ENCODE peak calls at places on chromosomes 5 and 9, in six cellular contexts. D is OCI-LY7, X is neural progenitor cell, T is K562, E is GM23338, Y is keratinocyte. S is an unnamed sample.

GRCh38 chr5:165502893-165503696 is 1997.7 kb downstream of the MAT2B start:
- DNase-seq in Y (no peak), X (no peak), D (no peak), T (no peak), E (no peak), S (no peak)

GRCh38 chr5:97657239-97657638 is 474.2 kb upstream of the RIOK2 start:
- DNase-seq in E (no peak), D (no peak), X (no peak), Y (no peak), T (no peak), S (no peak)

GRCh38 chr9:84832453-84832852 is 162.9 kb downstream of the NTRK2 start:
- DNase-seq in X (no peak), Y (no peak), D (no peak), T (no peak), E (no peak), S (no peak)

GRCh38 chr5:100668511-100668910 is 133.3 kb downstream of the FAM174A start:
- DNase-seq in T (no peak), X (no peak), D (no peak), E (no peak), Y (no peak), S (no peak)

GRCh38 chr5:63794979-63795378 is 167.3 kb downstream of the HTR1A start:
- DNase-seq in E (no peak), X (no peak), T (no peak), Y (no peak), D (no peak), S (no peak)

GRCh38 chr5:111223086-111223789 is 946 bp upstream of the CAMK4 start:
- DNase-seq in E (no peak), D (no peak), T (no peak), X (no peak), Y (no peak), S (no peak)

GRCh38 chr9:136055715-136056545 is 39.2 kb downstream of the NACC2 start:
- DNase-seq in Y (no peak), E (peak), X (no peak), T (no peak), D (no peak), S (no peak)

GRCh38 chr5:134552301-134552700 is 26.8 kb downstream of the JADE2 start:
- DNase-seq in D (no peak), T (no peak), E (no peak), X (no peak), Y (no peak), S (no peak)

GRCh38 chr9:118962426-118962825 is 406.8 kb downstream of the BRINP1 start:
- DNase-seq in D (no peak), X (no peak), Y (no peak), T (no peak), E (no peak), S (no peak)

GRCh38 chr5:39080597-39081204 is 6.5 kb upstream of the RICTOR start:
- DNase-seq in Y (no peak), D (peak), T (peak), E (peak), X (peak), S (peak)

GRCh38 chr5:81787843-81788242 is 36.9 kb upstream of the SSBP2 start:
- DNase-seq in X (peak), T (no peak), D (peak), E (peak), Y (no peak), S (peak)

GRCh38 chr5:76250463-76250862 is 152.6 kb upstream of the IQGAP2 start:
- DNase-seq in D (no peak), Y (no peak), X (no peak), E (no peak), T (no peak), S (no peak)

GRCh38 chr5:163941068-163941467 is 435.6 kb downstream of the MAT2B start:
- DNase-seq in X (no peak), E (no peak), D (no peak), T (no peak), Y (no peak), S (no peak)

GRCh38 chr5:1348986-1349245 is 4.0 kb upstream of the CLPTM1L start:
- DNase-seq in T (no peak), D (peak), Y (no peak), X (no peak), E (peak), S (no peak)

GRCh38 chr9:132584616-132585560 is 2.5 kb downstream of the BARHL1 start:
- DNase-seq in E (peak), T (no peak), D (no peak), X (peak), Y (no peak), S (no peak)

GRCh38 chr5:176184608-176185132 is 53.6 kb upstream of the SIMC1 start:
- DNase-seq in X (no peak), T (no peak), E (no peak), D (no peak), Y (no peak), S (no peak)

GRCh38 chr5:132023258-132024116 is 12.0 kb upstream of the ACSL6 start:
- DNase-seq in D (no peak), X (no peak), Y (no peak), T (no peak), E (no peak), S (no peak)

GRCh38 chr9:76620586-76620985 is 143.7 kb upstream of the PCA3 start:
- DNase-seq in X (no peak), D (no peak), T (no peak), Y (no peak), E (no peak), S (no peak)

GRCh38 chr5:134103998-134104612 is 10.4 kb upstream of the TCF7 start:
- DNase-seq in X (no peak), D (no peak), Y (no peak), T (no peak), E (no peak), S (no peak)

GRCh38 chr5:39270172-39270848 is 50.9 kb upstream of the FYB1 start:
- DNase-seq in T (no peak), X (no peak), Y (no peak), E (no peak), D (no peak), S (no peak)

GRCh38 chr5:120452471-120452870 is 11.6 kb upstream of the PRR16 start:
- DNase-seq in E (no peak), T (no peak), X (no peak), D (no peak), Y (no peak), S (no peak)

GRCh38 chr5:41870621-41871048 is 410 bp upstream of the OXCT1 start:
- DNase-seq in T (no peak), X (no peak), D (no peak), E (no peak), Y (no peak), S (no peak)

GRCh38 chr9:133534346-133535284 is at the start of gene ADAMTSL2:
- DNase-seq in X (peak), T (no peak), E (peak), D (no peak), Y (no peak), S (peak)

GRCh38 chr5:113435571-113435970 is 782 bp upstream of the TSSK1B start:
- DNase-seq in T (no peak), E (no peak), Y (no peak), D (no peak), X (no peak), S (no peak)

GRCh38 chr9:91896513-91897121 is 53.4 kb downstream of the ROR2 start:
- DNase-seq in Y (no peak), T (peak), E (no peak), D (no peak), X (peak), S (no peak)

GRCh38 chr9:135050072-135050990 is 37.1 kb upstream of the OLFM1 start:
- DNase-seq in E (no peak), X (no peak), Y (no peak), T (no peak), D (no peak), S (no peak)
- H2AFZ ChIP-seq in E (no peak), X (no peak), Y (no peak), T (no peak), D (no peak), S (peak)

GRCh38 chr9:104982543-104982942 is 54.6 kb upstream of the ABCA1 start:
- DNase-seq in X (no peak), T (no peak), D (no peak), E (no peak), Y (no peak), S (no peak)
- H2AFZ ChIP-seq in X (no peak), T (no peak), D (no peak), E (no peak), Y (no peak), S (no peak)

GRCh38 chr5:125053179-125053578 is 306.7 kb upstream of the ZNF608 start:
- DNase-seq in Y (no peak), D (no peak), E (no peak), T (no peak), X (no peak), S (no peak)

GRCh38 chr5:125059255-125060050 is 313.0 kb upstream of the ZNF608 start:
- DNase-seq in E (no peak), X (peak), Y (no peak), T (no peak), D (no peak), S (peak)

GRCh38 chr5:125054106-125054505 is 307.7 kb upstream of the ZNF608 start:
- DNase-seq in E (peak), T (no peak), X (no peak), Y (no peak), D (no peak), S (no peak)

GRCh38 chr5:125058185-125058826 is 311.9 kb upstream of the ZNF608 start:
- DNase-seq in D (no peak), T (no peak), E (no peak), X (peak), Y (no peak), S (no peak)

DNA sequence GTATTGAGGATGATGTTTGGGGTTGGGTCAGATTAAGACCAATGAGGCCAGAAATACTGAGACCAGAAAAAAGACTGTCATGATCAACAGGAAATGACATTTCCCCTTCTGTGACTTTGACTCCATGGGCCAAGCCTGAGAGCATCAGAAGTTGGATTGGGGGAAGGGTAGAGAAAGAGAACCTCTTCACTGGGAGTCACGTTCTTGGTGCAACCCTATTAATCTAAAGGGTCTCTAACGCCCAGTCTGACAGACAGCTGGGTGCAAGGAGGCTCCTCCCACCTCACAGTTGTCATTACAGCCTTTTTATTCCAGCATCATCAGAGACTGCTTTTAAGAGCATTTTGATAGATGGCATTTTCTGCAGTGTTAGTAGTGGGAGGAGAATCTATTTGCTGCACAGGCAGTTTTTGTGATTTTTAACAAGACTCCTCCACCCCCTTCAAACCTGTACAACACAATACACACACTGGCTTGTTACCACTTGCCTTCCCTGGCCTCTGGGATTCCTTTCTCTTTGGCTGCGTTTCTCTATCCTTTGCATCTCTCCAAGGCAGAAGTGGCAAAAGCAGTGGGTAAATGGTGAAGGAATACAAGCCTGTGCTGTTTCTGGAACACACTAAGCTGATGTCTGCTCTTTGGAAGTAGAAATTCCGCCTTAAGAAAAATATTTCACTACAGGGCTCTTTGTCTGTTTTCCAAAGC is 310.4 kb upstream of the ZNF608 start:
- DNase-seq in X (peak), D (peak), T (no peak), E (peak), Y (no peak), S (no peak)
- H2AFZ ChIP-seq in X (no peak), D (peak), T (no peak), E (no peak), Y (peak), S (peak)

GRCh38 chr9:37406603-37407401 is 15.7 kb upstream of the GRHPR start:
- DNase-seq in T (no peak), Y (no peak), X (no peak), D (no peak), E (no peak), S (no peak)
- H2AFZ ChIP-seq in T (no peak), Y (no peak), X (no peak), D (no peak), E (no peak), S (no peak)

DNA sequence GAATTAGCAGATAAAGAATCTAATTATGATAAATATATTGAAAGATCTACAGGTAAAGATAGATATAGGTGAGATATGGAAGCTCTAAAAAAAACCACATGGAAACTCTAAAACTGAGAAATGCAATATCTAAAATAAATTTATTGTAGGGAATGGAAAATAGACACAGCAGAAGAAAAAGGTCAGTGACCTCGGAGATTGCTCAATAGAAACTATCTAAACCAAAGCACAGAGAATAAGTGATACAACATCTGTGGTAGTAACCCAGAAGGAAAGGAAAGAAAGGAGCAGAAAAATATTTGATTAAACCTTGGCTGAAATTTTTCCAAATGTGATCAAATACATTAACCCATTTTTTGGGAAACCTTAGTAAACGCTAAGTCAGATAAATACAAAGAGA is 43.1 kb upstream of the GLIPR2 start:
- DNase-seq in X (no peak), Y (no peak), D (no peak), E (no peak), T (no peak), S (no peak)
- H2AFZ ChIP-seq in X (no peak), Y (no peak), D (no peak), E (no peak), T (no peak), S (no peak)

DNA sequence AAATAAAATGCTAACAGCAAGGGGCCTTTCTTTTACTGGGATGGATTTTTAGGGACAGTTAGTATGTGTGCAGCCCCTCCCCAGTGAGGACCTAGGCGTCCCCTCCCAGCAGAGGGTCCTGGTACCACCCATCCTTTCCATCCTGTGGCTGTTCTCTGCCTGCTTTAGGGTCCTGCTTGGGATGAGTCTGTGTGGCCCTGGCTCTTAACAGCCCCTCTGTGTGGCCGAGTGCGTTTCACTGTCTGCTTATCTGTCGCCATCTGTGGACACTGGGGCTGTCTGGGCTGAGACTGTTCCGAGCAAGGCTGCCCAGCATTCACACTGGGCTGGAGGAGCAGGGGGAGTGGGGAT is 17.0 kb downstream of the WNK2 start:
- DNase-seq in T (no peak), E (no peak), X (no peak), Y (no peak), D (no peak), S (no peak)
- H2AFZ ChIP-seq in T (no peak), E (no peak), X (no peak), Y (no peak), D (no peak), S (no peak)

GRCh38 chr9:22117511-22118388 is 108.6 kb upstream of the CDKN2B start:
- DNase-seq in X (no peak), Y (no peak), T (no peak), E (peak), D (no peak), S (no peak)
- H2AFZ ChIP-seq in X (no peak), Y (peak), T (no peak), E (peak), D (no peak), S (peak)